ENCODE peak calls at places on chromosome 14, in eight cellular contexts. X, F, Q, L, U, O, T and Z are unnamed samples.

GRCh38 chr14:39265741-39266588 is 32.2 kb downstream of the MIA2 start:
- DNase-seq in U (peak), L (no peak), Q (peak), O (peak), F (peak), X (no peak), T (peak), Z (no peak)

GRCh38 chr14:89184952-89185351 is 232.1 kb downstream of the FOXN3 start:
- DNase-seq in F (no peak), L (no peak), T (no peak), U (no peak), Q (peak), X (no peak), O (no peak), Z (no peak)

GRCh38 chr14:72611506-72611905 is 282.4 kb downstream of the DPF3 start:
- DNase-seq in O (no peak), Q (no peak), F (no peak), L (no peak), U (no peak), X (no peak), T (no peak), Z (no peak)

GRCh38 chr14:89621009-89621421 is 204.0 kb upstream of the FOXN3 start:
- DNase-seq in O (no peak), T (no peak), Q (no peak), F (no peak), U (peak), L (no peak), X (peak), Z (no peak)

GRCh38 chr14:59126714-59127436 is 61.6 kb upstream of the DAAM1 start:
- DNase-seq in F (peak), Q (peak), X (peak), O (peak), L (no peak), U (peak), T (peak), Z (peak)

GRCh38 chr14:64752909-64753308 is 48.7 kb downstream of the PLEKHG3 start:
- DNase-seq in Q (no peak), X (no peak), U (no peak), F (no peak), O (no peak), L (no peak), T (no peak), Z (no peak)

GRCh38 chr14:66540038-66540437 is 32.1 kb downstream of the GPHN start:
- DNase-seq in U (no peak), T (no peak), L (no peak), X (no peak), F (no peak), O (no peak), Q (peak), Z (no peak)

GRCh38 chr14:101128478-101129450 is 225.2 kb upstream of the RTL1 start:
- DNase-seq in O (no peak), U (no peak), T (no peak), F (no peak), X (no peak), L (no peak), Q (no peak), Z (no peak)

GRCh38 chr14:105427893-105428485 is 8.4 kb downstream of the MTA1 start:
- DNase-seq in X (no peak), T (no peak), U (no peak), L (no peak), Q (no peak), O (no peak), F (no peak), Z (no peak)

GRCh38 chr14:61330511-61330910 is 9.1 kb downstream of the PRKCH start:
- DNase-seq in X (no peak), F (no peak), O (no peak), L (no peak), T (no peak), Q (no peak), U (no peak), Z (no peak)

GRCh38 chr14:60508707-60509437 is at the start of gene SIX6:
- DNase-seq in U (no peak), O (peak), X (no peak), L (peak), F (no peak), T (no peak), Q (peak), Z (peak)

GRCh38 chr14:81509838-81510452 is 23.7 kb downstream of the SEL1L start:
- DNase-seq in L (no peak), F (peak), O (no peak), Q (peak), X (no peak), U (no peak), T (peak), Z (no peak)

GRCh38 chr14:29529418-29529817 is 398.2 kb downstream of the PRKD1 start:
- DNase-seq in T (peak), L (no peak), F (peak), O (peak), Q (no peak), X (no peak), U (no peak), Z (no peak)

GRCh38 chr14:49550284-49551184 is 35.6 kb downstream of the RPS29 start:
- DNase-seq in X (no peak), Q (no peak), U (no peak), F (peak), L (no peak), O (peak), T (peak), Z (peak)

GRCh38 chr14:95876769-95877490 is at the start of gene TUNAR:
- DNase-seq in O (no peak), X (no peak), U (no peak), Q (no peak), L (no peak), F (peak), T (no peak), Z (no peak)

GRCh38 chr14:104404922-104405321 is 174.6 kb upstream of the C14orf180 start:
- DNase-seq in F (no peak), L (no peak), U (no peak), X (no peak), Q (no peak), O (no peak), T (no peak), Z (no peak)

GRCh38 chr14:89000007-89000942 is 175.8 kb downstream of the TTC8 start:
- DNase-seq in Q (no peak), X (no peak), U (no peak), T (peak), L (peak), O (peak), F (peak), Z (no peak)

GRCh38 chr14:54329082-54329695 is 67.6 kb upstream of the CDKN3 start:
- DNase-seq in L (no peak), U (no peak), T (peak), O (peak), F (peak), Q (no peak), X (no peak), Z (peak)

GRCh38 chr14:95664546-95664945 is 21.7 kb upstream of the TCL1B start:
- DNase-seq in F (no peak), X (no peak), U (no peak), O (no peak), T (no peak), L (no peak), Q (no peak), Z (no peak)

GRCh38 chr14:68076451-68076850 is 256.9 kb downstream of the RAD51B start:
- DNase-seq in Q (no peak), U (no peak), O (no peak), T (peak), X (no peak), F (peak), L (no peak), Z (no peak)

GRCh38 chr14:104933721-104934379 is 9.2 kb downstream of the PLD4 start:
- DNase-seq in X (no peak), T (no peak), Q (no peak), U (no peak), F (no peak), O (no peak), L (peak), Z (no peak)

GRCh38 chr14:26820101-26820500 is 222.3 kb upstream of the NOVA1 start:
- DNase-seq in O (no peak), T (peak), L (no peak), X (no peak), U (no peak), F (peak), Q (no peak), Z (no peak)

GRCh38 chr14:21083565-21084325 is 13.6 kb downstream of the ARHGEF40 start:
- DNase-seq in Q (no peak), U (no peak), X (no peak), L (no peak), O (no peak), F (no peak), T (no peak), Z (no peak)

GRCh38 chr14:64234877-64235651 is 59.1 kb downstream of the ESR2 start:
- DNase-seq in Q (no peak), F (peak), T (peak), L (no peak), O (no peak), U (no peak), X (no peak), Z (no peak)

GRCh38 chr14:32382704-32383103 is 53.6 kb downstream of the AKAP6 start:
- DNase-seq in T (peak), F (peak), O (no peak), U (no peak), Q (no peak), L (no peak), X (no peak), Z (no peak)

GRCh38 chr14:61031026-61031425 is 50.0 kb downstream of the SLC38A6 start:
- DNase-seq in U (no peak), X (no peak), T (no peak), Q (no peak), F (no peak), L (no peak), O (no peak), Z (no peak)

GRCh38 chr14:75959031-75959430 is 22.8 kb downstream of the TGFB3 start:
- DNase-seq in Q (no peak), U (no peak), O (no peak), T (no peak), L (no peak), X (no peak), F (no peak), Z (no peak)

GRCh38 chr14:93033983-93034670 is 81.6 kb downstream of the ITPK1 start:
- DNase-seq in F (no peak), U (no peak), Q (no peak), L (no peak), X (no peak), O (no peak), T (no peak), Z (peak)

GRCh38 chr14:66645716-66646115 is 137.8 kb downstream of the GPHN start:
- DNase-seq in O (peak), F (peak), Q (no peak), T (no peak), U (no peak), X (no peak), L (no peak), Z (no peak)

GRCh38 chr14:29235991-29236390 is 469.4 kb downstream of the FOXG1 start:
- DNase-seq in O (peak), Q (no peak), X (no peak), T (peak), F (peak), L (no peak), U (no peak), Z (no peak)

GRCh38 chr14:70857499-70857895 is 48.2 kb upstream of the MAP3K9 start:
- DNase-seq in X (no peak), L (no peak), T (peak), O (no peak), F (peak), Q (no peak), U (no peak), Z (no peak)

GRCh38 chr14:70855486-70855885 is 46.2 kb upstream of the MAP3K9 start:
- DNase-seq in F (no peak), T (no peak), U (no peak), Q (no peak), L (no peak), O (no peak), X (no peak), Z (no peak)

GRCh38 chr14:70856851-70857498 is 47.7 kb upstream of the MAP3K9 start:
- DNase-seq in U (no peak), X (no peak), T (peak), F (peak), O (no peak), L (no peak), Q (no peak), Z (no peak)

GRCh38 chr14:70858641-70859040 is 48.6 kb upstream of the PCNX1 start:
- DNase-seq in F (no peak), T (no peak), U (no peak), Q (no peak), X (no peak), L (no peak), O (no peak), Z (no peak)
- H3K4me3 ChIP-seq in F (no peak), T (no peak), U (no peak), Q (no peak), X (no peak), L (no peak), O (no peak), Z (no peak)

GRCh38 chr14:69573205-69573840 is 1.3 kb downstream of the CCDC177 start:
- DNase-seq in F (no peak), L (peak), O (no peak), Q (no peak), U (no peak), T (no peak), X (no peak), Z (no peak)
- H3K4me3 ChIP-seq in F (no peak), L (no peak), O (no peak), Q (no peak), U (no peak), T (no peak), X (no peak), Z (no peak)

GRCh38 chr14:102304611-102305506 is at the start of gene MOK:
- DNase-seq in Q (peak), L (peak), U (peak), F (peak), O (peak), T (peak), X (peak), Z (peak)
- H3K4me3 ChIP-seq in Q (peak), L (peak), U (peak), F (peak), O (peak), T (peak), X (peak), Z (peak)

GRCh38 chr14:24228902-24229301 is 3.3 kb downstream of the NEDD8 start:
- DNase-seq in F (no peak), Q (no peak), U (no peak), T (no peak), L (no peak), O (no peak), X (no peak), Z (no peak)
- H3K4me3 ChIP-seq in F (no peak), Q (no peak), U (no peak), T (no peak), L (no peak), O (no peak), X (no peak), Z (no peak)

GRCh38 chr14:51697848-51698247 is 46.1 kb downstream of the FRMD6 start:
- DNase-seq in O (no peak), X (no peak), L (no peak), Q (no peak), U (no peak), F (no peak), T (no peak), Z (no peak)
- H3K4me3 ChIP-seq in O (no peak), X (no peak), L (no peak), Q (no peak), U (no peak), F (no peak), T (no peak), Z (no peak)

GRCh38 chr14:56237398-56237797 is 119.2 kb downstream of the PELI2 start:
- DNase-seq in Q (no peak), F (no peak), X (no peak), O (no peak), T (no peak), U (no peak), L (no peak), Z (no peak)
- H3K4me3 ChIP-seq in Q (no peak), F (no peak), X (no peak), O (no peak), T (no peak), U (no peak), L (no peak), Z (no peak)

GRCh38 chr14:24817638-24818053 is 183.7 kb upstream of the GZMB start:
- DNase-seq in O (no peak), X (no peak), T (peak), U (no peak), Q (no peak), F (peak), L (no peak), Z (no peak)

GRCh38 chr14:24816011-24816928 is 182.3 kb upstream of the GZMB start:
- DNase-seq in U (no peak), X (no peak), F (no peak), Q (peak), O (no peak), L (no peak), T (peak), Z (no peak)

GRCh38 chr14:24818054-24818822 is 184.2 kb upstream of the GZMB start:
- DNase-seq in F (no peak), O (peak), T (no peak), U (no peak), X (no peak), L (no peak), Q (no peak), Z (no peak)

GRCh38 chr14:24816929-24817637 is 183.1 kb upstream of the GZMB start:
- DNase-seq in L (no peak), T (no peak), O (no peak), X (no peak), F (no peak), U (no peak), Q (no peak), Z (no peak)

GRCh38 chr14:24818823-24819341 is 184.9 kb upstream of the GZMB start:
- DNase-seq in Q (no peak), X (no peak), O (no peak), L (no peak), U (no peak), T (no peak), F (no peak), Z (no peak)
- H3K4me3 ChIP-seq in Q (no peak), X (no peak), O (no peak), L (no peak), U (no peak), T (no peak), F (no peak), Z (no peak)